ENCODE peak calls at places on chromosomes 11 and 22, in ten cellular contexts. X, U, L, B, W, R, S, E, V and T are unnamed samples.

GRCh38 chr11:65558785-65559509 is 788 bp upstream of the LTBP3 start:
- DNase-seq in X (peak; percentile 70), U (peak; percentile 79), L (no peak), B (peak; percentile 72), W (no peak), R (peak; percentile 91), S (no peak), E (no peak), V (peak; percentile 77), T (no peak)

GRCh38 chr11:133181066-133181465 is 351.2 kb downstream of the OPCML start:
- DNase-seq in X (no peak), U (no peak), L (no peak), B (no peak), W (no peak), R (no peak), S (no peak), E (no peak), V (no peak), T (peak; percentile 86)

GRCh38 chr11:88284306-88285057 is 53.1 kb downstream of the CTSC start:
- DNase-seq in X (no peak), U (no peak), L (no peak), B (peak; percentile 88), W (no peak), R (no peak), S (no peak), E (no peak), V (no peak), T (no peak)

GRCh38 chr22:48422900-48423480 is 1404.7 kb downstream of the BRD1 start:
- DNase-seq in X (no peak), U (no peak), L (no peak), B (no peak), W (no peak), R (no peak), S (no peak), E (no peak), V (peak; percentile 39), T (no peak)

GRCh38 chr11:102109896-102110760 is at the start of gene YAP1:
- DNase-seq in X (peak; percentile 72), U (peak; percentile 91), L (peak; percentile 95), B (peak; percentile 89), W (peak; percentile 77), R (peak; percentile 94), S (peak; percentile 89), E (peak; percentile 86), V (peak; percentile 92), T (peak; percentile 95)

GRCh38 chr11:14148653-14149273 is 186.2 kb downstream of the SPON1 start:
- DNase-seq in X (no peak), U (no peak), L (peak; percentile 30), B (peak; percentile 36), W (peak; percentile 29), R (no peak), S (no peak), E (no peak), V (no peak), T (no peak)

GRCh38 chr11:130123414-130124040 is 36.1 kb upstream of the ST14 start:
- DNase-seq in X (no peak), U (no peak), L (no peak), B (no peak), W (no peak), R (no peak), S (no peak), E (no peak), V (no peak), T (no peak)

GRCh38 chr22:42918500-42918899 is 61.4 kb upstream of the ARFGAP3 start:
- DNase-seq in X (no peak), U (peak; percentile 38), L (no peak), B (no peak), W (no peak), R (no peak), S (no peak), E (peak; percentile 61), V (no peak), T (no peak)

GRCh38 chr22:47474895-47475294 is 712.4 kb downstream of the TBC1D22A start:
- DNase-seq in X (no peak), U (no peak), L (no peak), B (no peak), W (no peak), R (no peak), S (no peak), E (no peak), V (no peak), T (peak; percentile 68)

GRCh38 chr11:105000797-105001196 is 22.2 kb downstream of the CASP5 start:
- DNase-seq in X (no peak), U (peak; percentile 80), L (peak; percentile 62), B (peak; percentile 1), W (peak; percentile 19), R (no peak), S (peak; percentile 29), E (no peak), V (no peak), T (no peak)

GRCh38 chr11:111514216-111515031 is at the start of gene HOATZ:
- DNase-seq in X (peak; percentile 63), U (no peak), L (peak; percentile 95), B (no peak), W (no peak), R (no peak), S (no peak), E (no peak), V (no peak), T (no peak)

GRCh38 chr11:33475999-33476398 is 218.8 kb downstream of the HIPK3 start:
- DNase-seq in X (peak; percentile 24), U (no peak), L (no peak), B (peak; percentile 72), W (no peak), R (no peak), S (no peak), E (no peak), V (no peak), T (no peak)

GRCh38 chr11:84465040-84465439 is 1162.1 kb downstream of the DLG2 start:
- DNase-seq in X (no peak), U (no peak), L (no peak), B (no peak), W (no peak), R (no peak), S (no peak), E (no peak), V (no peak), T (no peak)

GRCh38 chr11:10122337-10123197 is 171.5 kb downstream of the SBF2 start:
- DNase-seq in X (no peak), U (no peak), L (peak; percentile 5), B (no peak), W (peak; percentile 77), R (peak; percentile 68), S (no peak), E (no peak), V (no peak), T (no peak)

GRCh38 chr11:73157141-73158010 is 15.3 kb upstream of the FCHSD2 start:
- DNase-seq in X (peak; percentile 21), U (peak; percentile 80), L (no peak), B (no peak), W (no peak), R (peak; percentile 62), S (peak; percentile 35), E (no peak), V (no peak), T (no peak)

GRCh38 chr11:119403021-119403420 is 20.0 kb downstream of the THY1 start:
- DNase-seq in X (no peak), U (no peak), L (no peak), B (no peak), W (no peak), R (no peak), S (no peak), E (no peak), V (no peak), T (no peak)

GRCh38 chr11:21537980-21538379 is 654.9 kb upstream of the ANO5 start:
- DNase-seq in X (no peak), U (no peak), L (no peak), B (no peak), W (no peak), R (no peak), S (no peak), E (no peak), V (no peak), T (no peak)

GRCh38 chr22:44782286-44782830 is 30.0 kb downstream of the ARHGAP8 start:
- DNase-seq in X (no peak), U (peak; percentile 16), L (no peak), B (no peak), W (no peak), R (no peak), S (no peak), E (no peak), V (no peak), T (no peak)

GRCh38 chr11:126103150-126103549 is 40.5 kb upstream of the CDON start:
- DNase-seq in X (peak; percentile 78), U (no peak), L (no peak), B (no peak), W (no peak), R (no peak), S (no peak), E (no peak), V (no peak), T (no peak)

GRCh38 chr11:123806249-123806648 is at the start of gene OR6M1:
- DNase-seq in X (no peak), U (no peak), L (no peak), B (no peak), W (no peak), R (no peak), S (no peak), E (no peak), V (no peak), T (no peak)
- TF ChIP-seq POLR2AphosphoS5 in X (no peak), U (no peak), L (no peak), B (no peak), W (no peak), R (no peak), S (no peak), E (no peak), V (no peak), T (no peak)

GRCh38 chr22:41273128-41273527 is 12.9 kb downstream of the RANGAP1 start:
- DNase-seq in X (no peak), U (no peak), L (no peak), B (no peak), W (no peak), R (no peak), S (no peak), E (no peak), V (no peak), T (no peak)
- H3K27ac ChIP-seq in X (no peak overlapping the region), U (no peak overlapping the region), L (no peak overlapping the region), B (no peak overlapping the region), W (no peak overlapping the region), R (no peak overlapping the region), S (no peak overlapping the region), E (peak overlapping the region; percentile 75), V (peak overlapping the region; percentile 79), T (no peak overlapping the region)

GRCh38 chr11:76445122-76446084 is 585 bp downstream of the EMSY start:
- DNase-seq in X (peak; percentile 71), U (peak; percentile 92), L (peak; percentile 94), B (peak; percentile 95), W (peak; percentile 79), R (peak; percentile 87), S (peak; percentile 78), E (peak; percentile 58), V (peak; percentile 87), T (peak; percentile 94)
- TF ChIP-seq POLR2AphosphoS5 in X (no peak), U (peak; percentile 66), L (peak; percentile 47), B (peak; percentile 72), W (peak; percentile 79), R (peak; percentile 44), S (peak; percentile 74), E (peak; percentile 50), V (no peak), T (peak; percentile 80)

DNA sequence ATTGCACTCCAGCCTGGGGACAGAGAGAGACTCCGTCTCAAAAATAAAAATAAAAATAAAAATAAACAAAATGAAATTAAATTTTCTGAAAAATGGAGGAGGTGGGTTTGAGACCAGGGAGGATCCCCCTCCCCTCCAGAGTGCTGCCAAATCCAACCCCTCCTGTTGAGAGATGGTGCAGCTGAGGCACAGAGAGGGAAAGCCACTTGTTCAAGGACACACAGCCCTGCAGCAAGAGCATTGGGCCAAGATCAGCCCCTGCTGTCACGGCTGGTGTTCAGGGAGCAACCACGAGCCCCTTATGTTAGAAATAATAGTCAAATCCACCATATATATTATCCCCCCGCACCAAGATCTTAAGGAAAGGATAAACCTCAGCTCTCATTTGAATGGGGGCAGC is 2.7 kb downstream of the MYO18B start:
- DNase-seq in X (no peak), U (no peak), L (no peak), B (no peak), W (no peak), R (peak; percentile 13), S (no peak), E (no peak), V (no peak), T (no peak)
- H3K27ac ChIP-seq in X (peak overlapping the region; percentile 4), U (no peak overlapping the region), L (no peak overlapping the region), B (no peak overlapping the region), W (no peak overlapping the region), R (no peak overlapping the region), S (no peak overlapping the region), E (no peak overlapping the region), V (no peak overlapping the region), T (no peak overlapping the region)